ENCODE peak calls at places on chromosome 2, in five cellular contexts. T is cerebellar cortex, J is GM20000, M is AG10803, S is B cell. V is an unnamed sample.

GRCh38 chr2:235541016-235541415 is 47.2 kb downstream of the AGAP1 start:
- DNase-seq in T (no peak), J (no peak), M (no peak), S (no peak), V (no peak)

GRCh38 chr2:221635949-221636348 is 63.8 kb upstream of the EPHA4 start:
- DNase-seq in T (no peak), J (no peak), M (no peak), S (no peak), V (no peak)

GRCh38 chr2:29105375-29105774 is 9.8 kb upstream of the CLIP4 start:
- DNase-seq in T (no peak), J (no peak), M (no peak), S (no peak), V (no peak)

GRCh38 chr2:215136669-215137328 is 1.6 kb downstream of the ABCA12 start:
- DNase-seq in T (no peak), J (no peak), M (no peak), S (no peak), V (no peak)

GRCh38 chr2:6524678-6525367 is 340.9 kb downstream of the CMPK2 start:
- DNase-seq in T (no peak), J (no peak), M (no peak), S (no peak), V (no peak)

GRCh38 chr2:42970151-42970550 is 177.8 kb upstream of the HAAO start:
- DNase-seq in T (no peak), J (no peak), M (no peak), S (no peak), V (no peak)

GRCh38 chr2:41922177-41922576 is 125.6 kb upstream of the PKDCC start:
- DNase-seq in T (no peak), J (no peak), M (peak; percentile 38), S (no peak), V (no peak)

GRCh38 chr2:212360068-212360460 is 178.5 kb downstream of the ERBB4 start:
- DNase-seq in T (no peak), J (no peak), M (no peak), S (no peak), V (no peak)

GRCh38 chr2:8249191-8249590 is 432.7 kb upstream of the ID2 start:
- DNase-seq in T (no peak), J (no peak), M (peak; percentile 8), S (no peak), V (no peak)

GRCh38 chr2:98793275-98793674 is 62.3 kb upstream of the MGAT4A start:
- DNase-seq in T (no peak), J (no peak), M (peak; percentile 11), S (no peak), V (no peak)

GRCh38 chr2:191303349-191304005 is 58.3 kb downstream of the MYO1B start:
- DNase-seq in T (no peak), J (no peak), M (no peak), S (no peak), V (no peak)

GRCh38 chr2:23828986-23829385 is 97.9 kb downstream of the ATAD2B start:
- DNase-seq in T (no peak), J (no peak), M (peak; percentile 5), S (no peak), V (no peak)

GRCh38 chr2:80393996-80394395 is 89.4 kb upstream of the LRRTM1 start:
- DNase-seq in T (peak; percentile 64), J (no peak), M (no peak), S (no peak), V (no peak)

GRCh38 chr2:16632615-16633014 is 33.0 kb downstream of the CYRIA start:
- DNase-seq in T (no peak), J (no peak), M (no peak), S (no peak), V (no peak)

V was measured in OCI-LY7.